ENCODE peak calls at places on chromosomes 4 and X, in four cellular contexts. One of them, this sample, is unnamed.

GRCh38 chrX:19986531-19986930 is 4.3 kb downstream of the BCLAF3 start:
- DNase-seq in K562: no peak
- DNase-seq in HepG2: no peak
- DNase-seq in WTC11: no peak
- DNase-seq in this sample: no peak

GRCh38 chrX:40474205-40474626 is 106.6 kb upstream of the ATP6AP2 start:
- DNase-seq in K562: no peak
- DNase-seq in WTC11: peak
- DNase-seq in HepG2: peak
- DNase-seq in this sample: no peak

GRCh38 chr4:13912436-13912835 is 284.9 kb upstream of the BOD1L1 start:
- DNase-seq in WTC11: no peak
- DNase-seq in HepG2: no peak
- DNase-seq in K562: no peak
- DNase-seq in this sample: no peak

GRCh38 chr4:84189138-84189537 is 310.0 kb downstream of the NKX6-1 start:
- DNase-seq in K562: no peak
- DNase-seq in WTC11: no peak
- DNase-seq in HepG2: no peak
- DNase-seq in this sample: no peak

GRCh38 chr4:145720656-145721055 is 40.7 kb downstream of the C4orf51 start:
- DNase-seq in WTC11: no peak
- DNase-seq in HepG2: no peak
- DNase-seq in K562: no peak
- DNase-seq in this sample: no peak

GRCh38 chr4:38131371-38132139 is 171.4 kb downstream of the PTTG2 start:
- DNase-seq in WTC11: peak
- DNase-seq in HepG2: no peak
- DNase-seq in K562: peak
- DNase-seq in this sample: peak

GRCh38 chrX:50799531-50799961 is 14.4 kb downstream of the SHROOM4 start:
- DNase-seq in WTC11: no peak
- DNase-seq in HepG2: no peak
- DNase-seq in K562: no peak
- DNase-seq in this sample: no peak

GRCh38 chr4:10079951-10080873 is 36.4 kb downstream of the WDR1 start:
- DNase-seq in WTC11: peak
- DNase-seq in HepG2: no peak
- DNase-seq in K562: no peak
- DNase-seq in this sample: no peak

GRCh38 chr4:48329976-48330375 is 11.4 kb upstream of the SLAIN2 start:
- DNase-seq in K562: no peak
- DNase-seq in HepG2: no peak
- DNase-seq in WTC11: no peak
- DNase-seq in this sample: no peak

GRCh38 chr4:175419120-175419774 is 392.8 kb downstream of the GPM6A start:
- DNase-seq in HepG2: peak
- DNase-seq in K562: no peak
- DNase-seq in WTC11: no peak
- DNase-seq in this sample: no peak

GRCh38 chr4:109730294-109731051 is 603 bp upstream of the PLA2G12A start:
- DNase-seq in HepG2: no peak
- DNase-seq in K562: peak
- DNase-seq in WTC11: peak
- DNase-seq in this sample: peak

GRCh38 chr4:17613761-17614415 is 553 bp upstream of the MED28 start:
- DNase-seq in HepG2: peak
- DNase-seq in K562: no peak
- DNase-seq in WTC11: no peak
- DNase-seq in this sample: no peak

GRCh38 chr4:83019794-83020497 is 9.3 kb upstream of the LIN54 start:
- DNase-seq in HepG2: no peak
- DNase-seq in K562: peak
- DNase-seq in WTC11: no peak
- DNase-seq in this sample: no peak

GRCh38 chr4:33924801-33925200 is 2319.5 kb downstream of the ARAP2 start:
- DNase-seq in WTC11: no peak
- DNase-seq in K562: no peak
- DNase-seq in HepG2: no peak
- DNase-seq in this sample: no peak

GRCh38 chr4:612052-612748 is 13.2 kb upstream of the PDE6B start:
- DNase-seq in WTC11: no peak
- DNase-seq in K562: no peak
- DNase-seq in HepG2: no peak
- DNase-seq in this sample: no peak

GRCh38 chrX:66632986-66633385 is 5.9 kb downstream of the EDA2R start:
- DNase-seq in WTC11: no peak
- DNase-seq in K562: no peak
- DNase-seq in HepG2: no peak
- DNase-seq in this sample: no peak

GRCh38 chrX:13254076-13254785 is 65.6 kb downstream of the ATXN3L start:
- DNase-seq in K562: peak
- DNase-seq in HepG2: peak
- DNase-seq in WTC11: no peak
- DNase-seq in this sample: peak

GRCh38 chr4:86482851-86483490 is 111.1 kb upstream of the PTPN13 start:
- DNase-seq in K562: no peak
- DNase-seq in WTC11: peak
- DNase-seq in HepG2: no peak
- DNase-seq in this sample: no peak

GRCh38 chr4:176400816-176401461 is 81.2 kb downstream of the SPCS3 start:
- DNase-seq in HepG2: no peak
- DNase-seq in K562: no peak
- DNase-seq in WTC11: no peak
- DNase-seq in this sample: no peak

GRCh38 chr4:155666701-155667537 is at the start of gene GUCY1A1:
- DNase-seq in HepG2: no peak
- DNase-seq in K562: no peak
- DNase-seq in WTC11: peak
- DNase-seq in this sample: no peak

GRCh38 chr4:146095091-146095690 is 80.3 kb upstream of the LSM6 start:
- DNase-seq in HepG2: peak
- DNase-seq in WTC11: peak
- DNase-seq in K562: peak
- DNase-seq in this sample: no peak

GRCh38 chrX:49876750-49877149 is 2.5 kb upstream of the USP27X start:
- DNase-seq in HepG2: peak
- DNase-seq in K562: peak
- DNase-seq in WTC11: no peak
- DNase-seq in this sample: no peak

GRCh38 chr4:165828928-165829327 is 44.1 kb upstream of the TLL1 start:
- DNase-seq in HepG2: no peak
- DNase-seq in WTC11: no peak
- DNase-seq in K562: no peak
- DNase-seq in this sample: no peak

DNA sequence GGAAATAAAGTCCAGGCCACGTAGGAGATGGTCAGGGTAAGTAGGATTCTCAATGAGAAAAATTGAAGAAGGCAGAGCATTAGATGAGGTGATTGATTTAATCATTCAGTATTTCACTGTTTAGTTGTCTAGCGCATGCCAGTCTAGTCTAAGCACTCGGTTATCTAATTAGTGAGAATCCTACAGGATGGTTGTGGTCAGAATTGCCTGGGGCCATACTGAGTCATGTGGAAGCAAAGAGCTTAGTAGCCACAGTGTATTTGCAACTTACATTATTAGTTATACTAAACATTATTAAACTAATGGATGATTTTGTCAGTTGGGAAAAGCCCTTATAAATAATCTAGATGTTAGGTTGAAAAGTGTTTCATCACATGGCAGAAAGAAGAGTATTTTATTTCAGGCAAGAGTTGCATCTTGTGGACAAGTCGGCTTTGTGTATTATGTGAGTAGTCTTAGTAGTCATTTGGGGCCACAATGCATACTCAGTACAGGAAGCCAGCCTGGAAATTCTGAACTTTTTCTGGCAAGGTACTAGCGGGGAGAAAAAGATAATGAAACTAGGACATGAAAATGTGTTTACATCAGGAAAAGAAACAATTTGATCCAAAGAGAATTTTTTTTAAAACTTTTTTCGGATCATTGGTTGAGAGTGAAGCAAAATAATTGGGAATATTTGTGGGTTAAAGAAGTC is 31.9 kb downstream of the CPEB2 start:
- DNase-seq in K562: no peak
- DNase-seq in WTC11: no peak
- DNase-seq in HepG2: no peak
- DNase-seq in this sample: no peak
- TF ChIP-seq CBFB in K562: no peak
- TF ChIP-seq CBFB in WTC11: no peak
- TF ChIP-seq CBFB in HepG2: no peak
- TF ChIP-seq CBFB in this sample: no peak

GRCh38 chr4:148442830-148443549 is 776 bp upstream of the NR3C2 start:
- DNase-seq in HepG2: no peak
- DNase-seq in WTC11: no peak
- DNase-seq in K562: no peak
- DNase-seq in this sample: no peak

GRCh38 chr4:148445071-148445902 is 3.1 kb upstream of the NR3C2 start:
- DNase-seq in HepG2: no peak
- DNase-seq in K562: peak
- DNase-seq in WTC11: peak
- DNase-seq in this sample: no peak

GRCh38 chr4:148445903-148446261 is 3.7 kb upstream of the NR3C2 start:
- DNase-seq in HepG2: no peak
- DNase-seq in WTC11: no peak
- DNase-seq in K562: no peak
- DNase-seq in this sample: no peak

GRCh38 chr4:148443550-148444295 is 1.5 kb upstream of the NR3C2 start:
- DNase-seq in K562: no peak
- DNase-seq in WTC11: peak
- DNase-seq in HepG2: no peak
- DNase-seq in this sample: no peak

DNA sequence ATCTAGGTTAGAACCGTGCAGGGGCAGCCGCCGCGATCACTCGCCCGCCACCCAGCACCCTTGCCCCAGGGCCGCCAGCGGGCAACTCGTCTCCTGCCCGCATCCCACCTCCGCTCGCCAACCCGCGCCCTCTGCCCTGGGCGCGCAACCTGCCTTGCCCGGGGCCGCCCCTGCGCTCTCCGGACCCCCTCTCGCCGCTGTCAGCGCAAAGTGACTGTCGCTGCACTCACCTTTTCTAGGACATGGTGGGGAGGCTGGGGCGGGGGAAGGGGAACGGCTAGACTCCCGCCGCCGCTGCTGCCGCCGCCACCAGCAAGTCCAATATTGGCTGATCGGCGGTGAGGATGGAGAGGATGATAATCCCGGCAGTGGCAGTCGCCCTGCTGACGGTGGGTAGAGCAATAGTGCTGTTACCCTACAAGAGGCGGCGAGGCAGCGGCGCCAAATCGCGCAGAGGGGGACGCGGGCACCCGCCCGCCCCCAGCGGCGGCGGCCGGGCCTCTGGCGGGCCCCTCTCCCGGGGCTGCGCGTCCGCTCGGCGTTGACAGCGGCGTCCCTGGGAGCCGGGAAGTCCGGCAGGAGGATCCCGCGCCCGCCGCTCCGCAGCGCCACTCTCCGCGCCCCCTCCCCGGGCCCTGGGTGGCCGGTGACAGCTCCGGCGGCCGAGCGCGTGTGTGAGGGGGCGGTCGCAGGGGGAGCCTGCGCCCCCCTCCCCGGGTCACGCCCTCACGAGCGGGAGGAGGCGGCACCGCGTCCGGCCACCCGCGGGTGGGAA is 2.3 kb upstream of the NR3C2 start:
- DNase-seq in K562: no peak
- DNase-seq in WTC11: peak
- DNase-seq in HepG2: no peak
- DNase-seq in this sample: no peak
- TF ChIP-seq CBFB in K562: no peak
- TF ChIP-seq CBFB in WTC11: no peak
- TF ChIP-seq CBFB in HepG2: no peak
- TF ChIP-seq CBFB in this sample: no peak

GRCh38 chr4:188197566-188197965 is 58.3 kb downstream of the TRIML1 start:
- DNase-seq in WTC11: no peak
- DNase-seq in HepG2: no peak
- DNase-seq in K562: no peak
- DNase-seq in this sample: no peak

GRCh38 chr4:188198980-188199792 is 59.9 kb downstream of the TRIML1 start:
- DNase-seq in HepG2: no peak
- DNase-seq in WTC11: no peak
- DNase-seq in K562: no peak
- DNase-seq in this sample: no peak

GRCh38 chr4:188190461-188190860 is 51.2 kb downstream of the TRIML1 start:
- DNase-seq in WTC11: no peak
- DNase-seq in K562: no peak
- DNase-seq in HepG2: no peak
- DNase-seq in this sample: no peak

GRCh38 chr4:188201851-188202250 is 62.6 kb downstream of the TRIML1 start:
- DNase-seq in K562: no peak
- DNase-seq in HepG2: no peak
- DNase-seq in WTC11: no peak
- DNase-seq in this sample: no peak

GRCh38 chr4:188196134-188196735 is 57.0 kb downstream of the TRIML1 start:
- DNase-seq in HepG2: no peak
- DNase-seq in WTC11: no peak
- DNase-seq in K562: no peak
- DNase-seq in this sample: no peak
- TF ChIP-seq CBFB in HepG2: no peak
- TF ChIP-seq CBFB in WTC11: no peak
- TF ChIP-seq CBFB in K562: no peak
- TF ChIP-seq CBFB in this sample: no peak

GRCh38 chrX:3962511-3963350 is 249.3 kb upstream of the PRKX start:
- DNase-seq in HepG2: peak
- DNase-seq in WTC11: no peak
- DNase-seq in K562: peak
- DNase-seq in this sample: no peak
- TF ChIP-seq CBFB in HepG2: no peak
- TF ChIP-seq CBFB in WTC11: no peak
- TF ChIP-seq CBFB in K562: no peak
- TF ChIP-seq CBFB in this sample: no peak

DNA sequence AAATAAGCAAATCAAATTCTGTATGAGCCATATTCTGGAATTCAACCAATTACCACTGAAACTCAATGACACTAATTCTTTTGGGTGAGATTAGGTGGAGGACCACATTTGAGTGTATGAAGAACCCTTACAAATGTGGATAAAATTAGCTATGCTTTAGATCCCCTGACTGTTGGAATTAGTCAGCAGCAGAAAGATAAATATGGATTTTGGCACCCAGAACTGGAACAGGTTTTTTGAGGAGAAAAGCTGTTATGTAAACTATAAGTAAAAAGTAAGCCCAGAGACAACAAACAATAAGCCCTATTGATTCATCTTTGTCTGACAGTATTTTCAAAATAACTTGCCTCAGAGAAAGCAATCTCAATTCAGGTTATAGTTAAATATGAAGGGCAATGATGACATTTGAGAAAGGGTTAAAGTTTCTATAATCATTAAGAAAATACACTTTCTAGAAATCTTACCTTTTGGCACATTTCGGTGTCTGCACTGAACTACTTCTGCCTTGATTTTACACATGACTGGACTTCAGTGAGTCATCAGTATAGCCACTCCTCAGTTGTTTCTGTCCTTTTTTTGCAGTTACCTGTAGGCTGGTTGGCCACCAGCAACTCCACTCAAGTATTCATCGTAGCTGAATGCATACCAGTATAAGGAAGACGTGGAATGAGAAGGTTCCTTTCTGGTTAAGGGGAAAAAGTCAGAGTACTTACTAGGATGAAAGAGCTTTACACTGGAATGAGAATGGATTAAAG is 80.0 kb downstream of the KCTD8 start:
- DNase-seq in WTC11: no peak
- DNase-seq in HepG2: no peak
- DNase-seq in K562: no peak
- DNase-seq in this sample: no peak
- TF ChIP-seq CBFB in WTC11: no peak
- TF ChIP-seq CBFB in HepG2: no peak
- TF ChIP-seq CBFB in K562: no peak
- TF ChIP-seq CBFB in this sample: no peak

This sample was measured in GM12878.